ENCODE peak calls at places on chromosomes 1 and 21, in six cellular contexts. One of them, this sample, is unnamed.

GRCh38 chr1:156407760-156408159 is 38.7 kb downstream of the RHBG start:
- ATAC-seq in GM12878: no peak
- ATAC-seq in HepG2: no peak
- ATAC-seq in A549: no peak
- ATAC-seq in upper lobe of left lung: no peak
- ATAC-seq in K562: no peak
- ATAC-seq in this sample: no peak

GRCh38 chr1:24694380-24694843 is 50.8 kb upstream of the CLIC4 start:
- ATAC-seq in GM12878: peak; percentile 94
- ATAC-seq in A549: no peak
- ATAC-seq in HepG2: peak; percentile 26
- ATAC-seq in upper lobe of left lung: peak; percentile 85
- ATAC-seq in K562: peak; percentile 56
- ATAC-seq in this sample: peak; percentile 77

GRCh38 chr1:14672030-14672429 is 73.5 kb downstream of the KAZN start:
- ATAC-seq in upper lobe of left lung: no peak
- ATAC-seq in HepG2: no peak
- ATAC-seq in GM12878: peak; percentile 69
- ATAC-seq in K562: no peak
- ATAC-seq in A549: no peak
- ATAC-seq in this sample: no peak

GRCh38 chr21:44875341-44875740 is 1.9 kb upstream of the PTTG1IP start:
- ATAC-seq in K562: no peak
- ATAC-seq in GM12878: no peak
- ATAC-seq in A549: no peak
- ATAC-seq in HepG2: no peak
- ATAC-seq in upper lobe of left lung: no peak
- ATAC-seq in this sample: no peak

GRCh38 chr1:24344090-24344742 is 25.1 kb downstream of the GRHL3 start:
- ATAC-seq in K562: peak; percentile 44
- ATAC-seq in A549: no peak
- ATAC-seq in HepG2: no peak
- ATAC-seq in GM12878: no peak
- ATAC-seq in upper lobe of left lung: no peak
- ATAC-seq in this sample: no peak

GRCh38 chr1:245807306-245807705 is 652.5 kb downstream of the KIF26B start:
- ATAC-seq in HepG2: no peak
- ATAC-seq in K562: no peak
- ATAC-seq in GM12878: peak; percentile 91
- ATAC-seq in upper lobe of left lung: peak; percentile 57
- ATAC-seq in A549: no peak
- ATAC-seq in this sample: no peak

GRCh38 chr1:26431979-26432695 is at the start of gene DHDDS:
- ATAC-seq in upper lobe of left lung: peak; percentile 99
- ATAC-seq in HepG2: peak; percentile 97
- ATAC-seq in GM12878: peak; percentile 99
- ATAC-seq in A549: peak; percentile 96
- ATAC-seq in K562: peak; percentile 99
- ATAC-seq in this sample: peak; percentile 99

GRCh38 chr1:162396201-162396906 is 14.8 kb downstream of the C1orf226 start:
- ATAC-seq in A549: no peak
- ATAC-seq in HepG2: peak; percentile 29
- ATAC-seq in GM12878: no peak
- ATAC-seq in upper lobe of left lung: no peak
- ATAC-seq in K562: peak; percentile 21
- ATAC-seq in this sample: no peak

GRCh38 chr1:62905309-62905708 is 121.4 kb downstream of the ATG4C start:
- ATAC-seq in HepG2: no peak
- ATAC-seq in GM12878: no peak
- ATAC-seq in upper lobe of left lung: no peak
- ATAC-seq in K562: no peak
- ATAC-seq in A549: no peak
- ATAC-seq in this sample: no peak

GRCh38 chr1:162633327-162633762 is 1.1 kb downstream of the DDR2 start:
- ATAC-seq in K562: peak; percentile 16
- ATAC-seq in HepG2: no peak
- ATAC-seq in upper lobe of left lung: peak; percentile 39
- ATAC-seq in GM12878: peak; percentile 82
- ATAC-seq in A549: no peak
- ATAC-seq in this sample: peak; percentile 27

GRCh38 chr1:164769504-164770148 is 210.6 kb downstream of the PBX1 start:
- ATAC-seq in K562: no peak
- ATAC-seq in A549: no peak
- ATAC-seq in upper lobe of left lung: no peak
- ATAC-seq in HepG2: peak; percentile 72
- ATAC-seq in GM12878: no peak
- ATAC-seq in this sample: no peak

GRCh38 chr1:217721692-217722091 is 90.5 kb downstream of the SPATA17 start:
- ATAC-seq in A549: peak; percentile 81
- ATAC-seq in HepG2: no peak
- ATAC-seq in K562: no peak
- ATAC-seq in upper lobe of left lung: no peak
- ATAC-seq in GM12878: no peak
- ATAC-seq in this sample: no peak

GRCh38 chr1:67463298-67463960 is 33.2 kb upstream of the SERBP1 start:
- ATAC-seq in K562: no peak
- ATAC-seq in A549: no peak
- ATAC-seq in GM12878: no peak
- ATAC-seq in HepG2: no peak
- ATAC-seq in upper lobe of left lung: no peak
- ATAC-seq in this sample: no peak

GRCh38 chr1:46425740-46426139 is 31.6 kb downstream of the FAAH start:
- ATAC-seq in GM12878: no peak
- ATAC-seq in upper lobe of left lung: no peak
- ATAC-seq in HepG2: no peak
- ATAC-seq in K562: no peak
- ATAC-seq in A549: no peak
- ATAC-seq in this sample: no peak

GRCh38 chr1:923131-923990 is at the start of gene SAMD11:
- ATAC-seq in A549: peak; percentile 9
- ATAC-seq in HepG2: peak; percentile 4
- ATAC-seq in upper lobe of left lung: peak; percentile 71
- ATAC-seq in GM12878: peak; percentile 18
- ATAC-seq in K562: peak; percentile 54
- ATAC-seq in this sample: peak; percentile 70

GRCh38 chr1:12005488-12006166 is 13.7 kb upstream of the MIIP start:
- ATAC-seq in K562: peak; percentile 88
- ATAC-seq in upper lobe of left lung: no peak
- ATAC-seq in GM12878: peak; percentile 53
- ATAC-seq in A549: no peak
- ATAC-seq in HepG2: no peak
- ATAC-seq in this sample: no peak

GRCh38 chr1:38300616-38301015 is 254.0 kb upstream of the POU3F1 start:
- ATAC-seq in HepG2: no peak
- ATAC-seq in GM12878: no peak
- ATAC-seq in upper lobe of left lung: no peak
- ATAC-seq in A549: no peak
- ATAC-seq in K562: no peak
- ATAC-seq in this sample: no peak

GRCh38 chr1:30901798-30902652 is 6.5 kb downstream of the SDC3 start:
- ATAC-seq in K562: peak; percentile 8
- ATAC-seq in upper lobe of left lung: no peak
- ATAC-seq in GM12878: no peak
- ATAC-seq in A549: no peak
- ATAC-seq in HepG2: peak; percentile 22
- ATAC-seq in this sample: peak; percentile 42

GRCh38 chr1:198549863-198550262 is 9.4 kb upstream of the ATP6V1G3 start:
- ATAC-seq in upper lobe of left lung: peak; percentile 38
- ATAC-seq in K562: no peak
- ATAC-seq in GM12878: peak; percentile 94
- ATAC-seq in A549: no peak
- ATAC-seq in HepG2: no peak
- ATAC-seq in this sample: no peak

GRCh38 chr21:17119466-17120297 is 393.2 kb upstream of the CXADR start:
- ATAC-seq in upper lobe of left lung: no peak
- ATAC-seq in A549: no peak
- ATAC-seq in GM12878: no peak
- ATAC-seq in HepG2: no peak
- ATAC-seq in K562: no peak
- ATAC-seq in this sample: no peak

GRCh38 chr21:38965910-38966504 is 160.3 kb downstream of the ETS2 start:
- ATAC-seq in K562: peak; percentile 99
- ATAC-seq in A549: peak; percentile 90
- ATAC-seq in GM12878: no peak
- ATAC-seq in upper lobe of left lung: peak; percentile 66
- ATAC-seq in HepG2: peak; percentile 97
- ATAC-seq in this sample: no peak

GRCh38 chr1:33012165-33012564 is 24.5 kb downstream of the AK2 start:
- ATAC-seq in A549: no peak
- ATAC-seq in GM12878: no peak
- ATAC-seq in K562: no peak
- ATAC-seq in upper lobe of left lung: no peak
- ATAC-seq in HepG2: no peak
- ATAC-seq in this sample: no peak

GRCh38 chr1:33008051-33008914 is 28.4 kb downstream of the AK2 start:
- ATAC-seq in GM12878: no peak
- ATAC-seq in upper lobe of left lung: peak; percentile 46
- ATAC-seq in K562: no peak
- ATAC-seq in HepG2: no peak
- ATAC-seq in A549: no peak
- ATAC-seq in this sample: no peak

GRCh38 chr1:33009561-33009960 is 27.1 kb downstream of the AK2 start:
- ATAC-seq in GM12878: no peak
- ATAC-seq in A549: no peak
- ATAC-seq in K562: peak; percentile 96
- ATAC-seq in upper lobe of left lung: no peak
- ATAC-seq in HepG2: no peak
- ATAC-seq in this sample: no peak

GRCh38 chr1:33013791-33014190 is 22.9 kb downstream of the AK2 start:
- ATAC-seq in A549: no peak
- ATAC-seq in K562: no peak
- ATAC-seq in HepG2: no peak
- ATAC-seq in GM12878: no peak
- ATAC-seq in upper lobe of left lung: no peak
- ATAC-seq in this sample: no peak

DNA sequence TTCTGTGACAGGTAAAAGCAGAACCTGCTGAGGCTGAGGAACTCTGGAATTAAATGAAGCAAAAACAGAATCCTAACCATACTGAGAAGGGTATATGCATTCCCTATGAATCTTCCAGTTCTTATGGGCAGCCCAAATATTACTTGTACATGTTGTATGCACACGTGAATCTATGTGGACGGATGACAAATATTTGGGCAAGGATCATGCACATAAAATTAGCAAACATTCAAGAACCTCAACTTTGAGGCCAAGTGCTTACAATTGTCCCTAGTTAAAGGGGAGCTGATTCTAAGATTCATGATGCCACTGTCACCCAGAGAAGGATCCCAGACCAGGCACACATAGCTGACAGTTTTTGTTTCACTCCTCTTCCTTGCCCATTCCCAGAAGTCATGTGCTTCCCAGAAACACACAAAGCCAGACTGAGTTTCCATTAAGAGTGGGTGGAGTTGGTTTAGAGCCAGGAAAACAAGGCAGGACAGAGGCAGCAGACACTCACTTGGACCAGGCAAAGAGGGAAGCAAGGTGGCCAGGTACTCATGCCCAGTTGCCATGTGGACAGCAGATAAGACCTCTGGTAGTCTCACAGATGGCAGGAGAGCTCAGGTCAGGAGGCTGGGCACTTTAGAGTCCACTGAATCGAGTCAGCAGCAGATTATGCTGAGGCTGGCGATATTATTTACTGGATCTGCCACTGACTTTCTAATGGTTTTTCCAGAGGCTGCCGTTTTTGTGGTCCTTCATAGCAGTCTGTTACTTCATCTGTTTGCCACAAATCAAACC is 25.5 kb downstream of the AK2 start:
- ATAC-seq in K562: no peak
- ATAC-seq in HepG2: no peak
- ATAC-seq in upper lobe of left lung: peak; percentile 53
- ATAC-seq in GM12878: no peak
- ATAC-seq in A549: no peak
- ATAC-seq in this sample: peak; percentile 64
- TF ChIP-seq EP300 in K562: no peak
- TF ChIP-seq EP300 in HepG2: no peak
- TF ChIP-seq EP300 in upper lobe of left lung: no peak
- TF ChIP-seq EP300 in GM12878: no peak
- TF ChIP-seq EP300 in A549: no peak
- TF ChIP-seq EP300 in this sample: no peak

DNA sequence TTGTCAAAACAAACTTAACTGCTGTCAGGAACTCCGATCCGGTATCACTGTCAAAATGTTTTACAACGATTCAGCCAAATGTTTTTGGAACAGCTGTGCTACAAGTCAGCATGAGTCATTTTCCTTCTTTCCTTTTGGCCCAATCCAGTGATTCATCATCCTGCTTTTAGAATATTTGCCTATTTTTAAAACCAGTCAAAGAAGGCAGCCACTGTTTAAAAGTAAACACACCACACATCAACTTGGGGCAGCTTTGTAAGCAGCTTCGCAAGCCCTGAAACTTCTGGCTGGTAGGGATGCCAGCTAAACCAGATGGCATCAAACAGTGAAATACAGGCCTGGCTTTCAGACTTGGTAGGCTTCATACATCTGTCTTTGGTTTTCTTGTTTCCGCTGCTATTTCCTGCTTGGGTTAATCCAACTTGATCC is 14.9 kb downstream of the MAP3K7CL start:
- ATAC-seq in K562: no peak
- ATAC-seq in HepG2: no peak
- ATAC-seq in GM12878: no peak
- ATAC-seq in A549: peak; percentile 34
- ATAC-seq in upper lobe of left lung: peak; percentile 83
- ATAC-seq in this sample: peak; percentile 83
- TF ChIP-seq EP300 in K562: no peak
- TF ChIP-seq EP300 in HepG2: no peak
- TF ChIP-seq EP300 in GM12878: no peak
- TF ChIP-seq EP300 in A549: no peak
- TF ChIP-seq EP300 in upper lobe of left lung: no peak
- TF ChIP-seq EP300 in this sample: no peak

GRCh38 chr1:52111492-52111891 is 30.4 kb upstream of the ZFYVE9 start:
- ATAC-seq in K562: no peak
- ATAC-seq in HepG2: no peak
- ATAC-seq in upper lobe of left lung: no peak
- ATAC-seq in A549: no peak
- ATAC-seq in GM12878: no peak
- ATAC-seq in this sample: no peak
- TF ChIP-seq EP300 in K562: no peak
- TF ChIP-seq EP300 in HepG2: no peak
- TF ChIP-seq EP300 in upper lobe of left lung: no peak
- TF ChIP-seq EP300 in A549: no peak
- TF ChIP-seq EP300 in GM12878: no peak
- TF ChIP-seq EP300 in this sample: no peak

GRCh38 chr1:55781944-55782482 is 566.8 kb upstream of the USP24 start:
- ATAC-seq in A549: peak; percentile 47
- ATAC-seq in HepG2: no peak
- ATAC-seq in K562: no peak
- ATAC-seq in upper lobe of left lung: no peak
- ATAC-seq in GM12878: no peak
- ATAC-seq in this sample: no peak
- TF ChIP-seq EP300 in A549: no peak
- TF ChIP-seq EP300 in HepG2: no peak
- TF ChIP-seq EP300 in K562: no peak
- TF ChIP-seq EP300 in upper lobe of left lung: no peak
- TF ChIP-seq EP300 in GM12878: no peak
- TF ChIP-seq EP300 in this sample: no peak

This sample was measured in gastroesophageal sphincter.